ENCODE peak calls at places on chromosomes 5 and 9, in four cellular contexts. One of them, this sample, is unnamed.

GRCh38 chr5:139574641-139575312 is 13.6 kb downstream of the UBE2D2 start:
- DNase-seq in GM12878: no peak
- DNase-seq in K562: peak
- DNase-seq in H1: no peak
- DNase-seq in this sample: peak

GRCh38 chr5:176744584-176744965 is 65.8 kb upstream of the UNC5A start:
- DNase-seq in GM12878: no peak
- DNase-seq in K562: peak
- DNase-seq in H1: no peak
- DNase-seq in this sample: no peak

GRCh38 chr9:90888941-90889340 is 87.3 kb downstream of the SYK start:
- DNase-seq in GM12878: no peak
- DNase-seq in K562: no peak
- DNase-seq in H1: no peak
- DNase-seq in this sample: no peak

GRCh38 chr5:77669677-77670076 is 31.2 kb upstream of the OTP start:
- DNase-seq in GM12878: no peak
- DNase-seq in K562: no peak
- DNase-seq in H1: no peak
- DNase-seq in this sample: no peak

GRCh38 chr5:150204588-150204960 is 14.7 kb downstream of the SLC6A7 start:
- DNase-seq in GM12878: no peak
- DNase-seq in K562: no peak
- DNase-seq in H1: no peak
- DNase-seq in this sample: no peak

GRCh38 chr9:2567922-2568321 is 53.7 kb upstream of the VLDLR start:
- DNase-seq in GM12878: no peak
- DNase-seq in K562: no peak
- DNase-seq in H1: no peak
- DNase-seq in this sample: no peak

GRCh38 chr5:126988021-126988569 is 42.3 kb downstream of the MARCHF3 start:
- DNase-seq in GM12878: peak
- DNase-seq in K562: no peak
- DNase-seq in H1: no peak
- DNase-seq in this sample: no peak

GRCh38 chr5:145362261-145362660 is 472.9 kb downstream of the PRELID2 start:
- DNase-seq in GM12878: no peak
- DNase-seq in K562: no peak
- DNase-seq in H1: no peak
- DNase-seq in this sample: no peak

GRCh38 chr9:9557804-9558334 is 1054.9 kb downstream of the PTPRD start:
- DNase-seq in GM12878: no peak
- DNase-seq in K562: no peak
- DNase-seq in H1: no peak
- DNase-seq in this sample: peak

GRCh38 chr5:169786219-169786618 is 149.1 kb downstream of the DOCK2 start:
- DNase-seq in GM12878: no peak
- DNase-seq in K562: no peak
- DNase-seq in H1: no peak
- DNase-seq in this sample: no peak

GRCh38 chr5:72692273-72692672 is 124.2 kb upstream of the TNPO1 start:
- DNase-seq in GM12878: no peak
- DNase-seq in K562: no peak
- DNase-seq in H1: no peak
- DNase-seq in this sample: no peak

GRCh38 chr5:173051746-173052145 is 4.4 kb upstream of the CREBRF start:
- DNase-seq in GM12878: no peak
- DNase-seq in K562: no peak
- DNase-seq in H1: no peak
- DNase-seq in this sample: no peak

GRCh38 chr9:108156270-108156998 is 666.9 kb upstream of the KLF4 start:
- DNase-seq in GM12878: no peak
- DNase-seq in K562: peak
- DNase-seq in H1: no peak
- DNase-seq in this sample: no peak

GRCh38 chr5:72476721-72477120 is 30.5 kb downstream of the ZNF366 start:
- DNase-seq in GM12878: peak
- DNase-seq in K562: no peak
- DNase-seq in H1: no peak
- DNase-seq in this sample: no peak

GRCh38 chr5:170467000-170467707 is 36.7 kb upstream of the KCNIP1 start:
- DNase-seq in GM12878: no peak
- DNase-seq in K562: no peak
- DNase-seq in H1: no peak
- DNase-seq in this sample: no peak

GRCh38 chr5:112338681-112339337 is 80.3 kb downstream of the EPB41L4A start:
- DNase-seq in GM12878: no peak
- DNase-seq in K562: no peak
- DNase-seq in H1: no peak
- DNase-seq in this sample: peak

GRCh38 chr5:142770650-142771609 is 753 bp downstream of the ARHGAP26 start:
- DNase-seq in GM12878: no peak
- DNase-seq in K562: peak
- DNase-seq in H1: no peak
- DNase-seq in this sample: peak

GRCh38 chr5:80151890-80152289 is 104.0 kb downstream of the SERINC5 start:
- DNase-seq in GM12878: no peak
- DNase-seq in K562: no peak
- DNase-seq in H1: no peak
- DNase-seq in this sample: no peak

GRCh38 chr9:74762950-74763349 is 124.8 kb downstream of the TRPM6 start:
- DNase-seq in GM12878: no peak
- DNase-seq in K562: no peak
- DNase-seq in H1: no peak
- DNase-seq in this sample: no peak

GRCh38 chr9:119304566-119304965 is 64.7 kb downstream of the BRINP1 start:
- DNase-seq in GM12878: no peak
- DNase-seq in K562: no peak
- DNase-seq in H1: no peak
- DNase-seq in this sample: no peak

GRCh38 chr5:1946776-1947175 is 64.1 kb upstream of the IRX4 start:
- DNase-seq in GM12878: no peak
- DNase-seq in K562: no peak
- DNase-seq in H1: no peak
- DNase-seq in this sample: no peak

GRCh38 chr5:140341591-140341990 is 4.8 kb downstream of the HBEGF start:
- DNase-seq in GM12878: no peak
- DNase-seq in K562: no peak
- DNase-seq in H1: no peak
- DNase-seq in this sample: no peak

GRCh38 chr9:7111413-7111812 is 353.6 kb downstream of the KDM4C start:
- DNase-seq in GM12878: no peak
- DNase-seq in K562: no peak
- DNase-seq in H1: no peak
- DNase-seq in this sample: no peak

GRCh38 chr9:99948896-99949295 is 42.4 kb downstream of the STX17 start:
- DNase-seq in GM12878: no peak
- DNase-seq in K562: no peak
- DNase-seq in H1: no peak
- DNase-seq in this sample: no peak

GRCh38 chr9:78788101-78788500 is 491.2 kb downstream of the PSAT1 start:
- DNase-seq in GM12878: no peak
- DNase-seq in K562: no peak
- DNase-seq in H1: no peak
- DNase-seq in this sample: no peak

GRCh38 chr9:93658184-93658925 is 82.0 kb downstream of the PHF2 start:
- DNase-seq in GM12878: no peak
- DNase-seq in K562: no peak
- DNase-seq in H1: no peak
- DNase-seq in this sample: no peak

GRCh38 chr5:44885903-44886302 is 77.2 kb downstream of the MRPS30 start:
- DNase-seq in GM12878: peak
- DNase-seq in K562: no peak
- DNase-seq in H1: no peak
- DNase-seq in this sample: no peak

GRCh38 chr9:14029811-14030210 is 284.1 kb downstream of the NFIB start:
- DNase-seq in GM12878: no peak
- DNase-seq in K562: no peak
- DNase-seq in H1: no peak
- DNase-seq in this sample: no peak

GRCh38 chr9:14031761-14032279 is 282.1 kb downstream of the NFIB start:
- DNase-seq in GM12878: no peak
- DNase-seq in K562: no peak
- DNase-seq in H1: no peak
- DNase-seq in this sample: no peak

GRCh38 chr9:14033067-14033466 is 280.9 kb downstream of the NFIB start:
- DNase-seq in GM12878: no peak
- DNase-seq in K562: no peak
- DNase-seq in H1: no peak
- DNase-seq in this sample: no peak

GRCh38 chr9:14031015-14031414 is 282.9 kb downstream of the NFIB start:
- DNase-seq in GM12878: no peak
- DNase-seq in K562: no peak
- DNase-seq in H1: no peak
- DNase-seq in this sample: no peak

GRCh38 chr9:14030350-14030823 is 283.6 kb downstream of the NFIB start:
- DNase-seq in GM12878: no peak
- DNase-seq in K562: no peak
- DNase-seq in H1: no peak
- DNase-seq in this sample: no peak
- H3K27ac ChIP-seq in GM12878: no peak
- H3K27ac ChIP-seq in K562: peak
- H3K27ac ChIP-seq in H1: no peak
- H3K27ac ChIP-seq in this sample: no peak

DNA sequence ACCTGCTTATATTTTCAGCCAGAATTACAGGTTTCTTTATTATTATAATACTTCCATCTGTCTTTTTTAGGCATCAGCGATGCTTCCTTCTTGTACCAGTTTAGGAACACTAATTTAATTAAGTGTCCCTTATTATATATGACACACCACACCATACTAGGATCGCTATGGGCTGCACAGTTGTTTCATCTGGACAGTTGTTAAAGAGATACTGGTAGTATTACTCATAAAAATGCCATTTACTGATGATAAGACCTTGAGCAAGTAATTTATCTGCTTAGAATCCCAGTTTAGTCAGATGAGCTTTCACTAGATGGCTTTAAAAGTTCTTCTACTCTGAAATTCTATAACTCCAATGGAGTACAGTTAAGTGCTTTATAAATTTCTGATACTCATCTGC is 17.1 kb downstream of the ARSK start:
- DNase-seq in GM12878: no peak
- DNase-seq in K562: no peak
- DNase-seq in H1: no peak
- DNase-seq in this sample: no peak
- TF ChIP-seq POLR2AphosphoS5 in GM12878: no peak
- TF ChIP-seq POLR2AphosphoS5 in K562: no peak
- TF ChIP-seq POLR2AphosphoS5 in H1: no peak
- TF ChIP-seq POLR2AphosphoS5 in this sample: no peak

GRCh38 chr9:124045076-124045829 is 33.7 kb downstream of the LHX2 start:
- DNase-seq in GM12878: no peak
- DNase-seq in K562: peak
- DNase-seq in H1: no peak
- DNase-seq in this sample: no peak

GRCh38 chr9:124046189-124046588 is 34.6 kb downstream of the LHX2 start:
- DNase-seq in GM12878: no peak
- DNase-seq in K562: no peak
- DNase-seq in H1: no peak
- DNase-seq in this sample: no peak

GRCh38 chr9:124042168-124042775 is 30.7 kb downstream of the LHX2 start:
- DNase-seq in GM12878: no peak
- DNase-seq in K562: no peak
- DNase-seq in H1: no peak
- DNase-seq in this sample: no peak

GRCh38 chr9:124045830-124046177 is 34.2 kb downstream of the LHX2 start:
- DNase-seq in GM12878: no peak
- DNase-seq in K562: no peak
- DNase-seq in H1: no peak
- DNase-seq in this sample: no peak

DNA sequence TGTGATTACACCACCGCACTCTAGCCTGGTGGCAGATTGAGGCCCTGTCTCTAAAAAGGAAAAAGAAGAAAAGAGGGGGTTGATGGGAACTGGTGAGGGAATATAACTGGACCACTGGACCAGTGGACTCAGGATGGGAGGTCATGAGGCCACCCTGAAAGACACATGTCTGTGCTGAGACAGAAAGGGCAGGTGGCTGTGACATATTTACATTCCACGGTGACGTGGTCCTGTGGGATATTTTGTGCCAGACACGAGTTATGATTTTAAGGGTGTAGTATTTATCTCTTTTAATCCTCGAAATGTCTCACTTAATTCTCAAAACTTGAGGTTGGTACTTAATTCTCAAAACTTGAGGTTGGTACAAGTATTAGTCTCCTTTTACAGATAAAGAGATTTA is 32.9 kb downstream of the LHX2 start:
- DNase-seq in GM12878: no peak
- DNase-seq in K562: no peak
- DNase-seq in H1: no peak
- DNase-seq in this sample: no peak
- TF ChIP-seq HDAC2 in GM12878: no peak
- TF ChIP-seq HDAC2 in K562: no peak
- TF ChIP-seq HDAC2 in H1: no peak
- TF ChIP-seq HDAC2 in this sample: no peak

GRCh38 chr9:112176410-112177010 is 1.4 kb upstream of the SUSD1 start:
- DNase-seq in GM12878: no peak
- DNase-seq in K562: no peak
- DNase-seq in H1: no peak
- DNase-seq in this sample: peak

GRCh38 chr9:112174965-112175795 is at the start of gene SUSD1:
- DNase-seq in GM12878: no peak
- DNase-seq in K562: peak
- DNase-seq in H1: no peak
- DNase-seq in this sample: peak

GRCh38 chr9:112173489-112174222 is 1.4 kb downstream of the SUSD1 start:
- DNase-seq in GM12878: no peak
- DNase-seq in K562: no peak
- DNase-seq in H1: no peak
- DNase-seq in this sample: no peak

GRCh38 chr9:112175796-112176315 is 759 bp upstream of the SUSD1 start:
- DNase-seq in GM12878: no peak
- DNase-seq in K562: no peak
- DNase-seq in H1: no peak
- DNase-seq in this sample: peak

DNA sequence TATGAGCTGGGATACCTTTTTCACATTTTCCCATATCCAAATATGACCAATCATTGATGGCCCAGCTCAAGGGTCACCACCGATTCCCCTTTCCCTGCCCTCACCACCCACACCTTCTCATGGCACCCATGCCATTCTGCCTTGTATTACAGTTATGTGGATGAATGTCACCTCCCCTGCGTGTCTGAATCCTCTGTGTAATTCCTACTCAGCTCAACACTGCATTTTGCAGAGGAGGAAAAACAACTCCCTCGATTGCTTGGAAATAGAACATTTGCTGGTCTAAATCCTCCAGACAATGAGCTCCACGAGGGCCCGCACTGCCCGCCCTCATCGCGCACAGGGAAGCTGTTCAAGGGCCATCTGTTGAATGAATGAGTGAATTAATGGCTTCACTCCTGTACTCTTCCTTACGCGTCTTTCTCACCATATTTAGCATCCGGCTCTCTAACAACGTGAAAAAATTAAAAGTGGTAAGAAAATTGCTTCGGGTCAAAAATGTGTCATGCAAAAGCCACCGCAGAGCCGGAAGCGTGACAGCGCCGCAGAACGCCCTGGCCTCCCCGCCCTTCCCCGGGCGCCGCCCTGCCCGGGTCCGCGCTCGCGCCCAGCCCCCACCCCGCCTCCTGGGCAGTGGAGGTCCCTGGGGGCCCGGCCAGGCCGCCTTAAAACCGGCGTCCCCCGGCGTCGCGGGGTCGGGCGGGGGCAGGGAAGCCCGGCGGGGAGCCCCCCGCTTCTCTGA is 703 bp downstream of the SUSD1 start:
- DNase-seq in GM12878: peak
- DNase-seq in K562: peak
- DNase-seq in H1: no peak
- DNase-seq in this sample: peak
- H3K27ac ChIP-seq in GM12878: peak
- H3K27ac ChIP-seq in K562: peak
- H3K27ac ChIP-seq in H1: no peak
- H3K27ac ChIP-seq in this sample: peak